ENCODE peak calls at places on chromosomes 3 and 15, in five cellular contexts. H is A172, V is Calu3, P is EL, L is cardiac septum. M is an unnamed sample.

GRCh38 chr15:48283361-48284157 is 47.7 kb upstream of the DUT start:
- DNase-seq in H (no peak), V (no peak), P (no peak), L (no peak), M (no peak)

GRCh38 chr3:52446631-52447511 is 2.0 kb upstream of the SEMA3G start:
- DNase-seq in H (peak; percentile 59), V (peak; percentile 80), P (peak; percentile 67), L (peak; percentile 85), M (peak; percentile 36)

GRCh38 chr15:92503458-92503857 is 109.8 kb downstream of the ST8SIA2 start:
- DNase-seq in H (no peak), V (no peak), P (no peak), L (no peak), M (no peak)

GRCh38 chr3:183185696-183186095 is 23.2 kb upstream of the LAMP3 start:
- DNase-seq in H (peak; percentile 91), V (no peak), P (peak; percentile 86), L (no peak), M (no peak)

GRCh38 chr15:31275331-31276262 is 51.0 kb upstream of the KLF13 start:
- DNase-seq in H (no peak), V (no peak), P (no peak), L (peak; percentile 38), M (no peak)

GRCh38 chr3:126917232-126917804 is 65.6 kb upstream of the PLXNA1 start:
- DNase-seq in H (no peak), V (no peak), P (no peak), L (peak; percentile 58), M (no peak)

GRCh38 chr3:192026656-192027055 is 565.7 kb downstream of the PYDC2 start:
- DNase-seq in H (no peak), V (no peak), P (no peak), L (no peak), M (no peak)

GRCh38 chr3:44555753-44556152 is 760 bp downstream of the ZKSCAN7 start:
- DNase-seq in H (no peak), V (no peak), P (peak; percentile 6), L (no peak), M (no peak)

GRCh38 chr3:60276615-60277014 is 974.6 kb downstream of the FHIT start:
- DNase-seq in H (peak; percentile 12), V (no peak), P (no peak), L (no peak), M (no peak)

GRCh38 chr15:68075764-68076385 is 21.8 kb downstream of the PIAS1 start:
- DNase-seq in H (no peak), V (no peak), P (no peak), L (no peak), M (no peak)

GRCh38 chr15:38758001-38758400 is 193.4 kb upstream of the RASGRP1 start:
- DNase-seq in H (peak; percentile 31), V (no peak), P (peak; percentile 83), L (no peak), M (no peak)

GRCh38 chr15:101439285-101439919 is 50.1 kb downstream of the PCSK6 start:
- DNase-seq in H (peak; percentile 31), V (peak; percentile 44), P (peak; percentile 34), L (no peak), M (no peak)

GRCh38 chr15:40441736-40442531 is 1.2 kb downstream of the BAHD1 start:
- DNase-seq in H (no peak), V (no peak), P (no peak), L (no peak), M (peak; percentile 32)

GRCh38 chr3:188900421-188900941 is 271.3 kb upstream of the TPRG1 start:
- DNase-seq in H (peak; percentile 91), V (no peak), P (peak; percentile 85), L (no peak), M (no peak)

GRCh38 chr15:85649372-85649771 is 145.4 kb downstream of the KLHL25 start:
- DNase-seq in H (peak; percentile 40), V (no peak), P (peak; percentile 85), L (no peak), M (peak; percentile 61)

GRCh38 chr3:33915796-33916589 is 117.6 kb downstream of the PDCD6IP start:
- DNase-seq in H (no peak), V (no peak), P (peak; percentile 16), L (no peak), M (no peak)

GRCh38 chr3:55030938-55031337 is 103.1 kb upstream of the LRTM1 start:
- DNase-seq in H (no peak), V (no peak), P (no peak), L (no peak), M (no peak)

GRCh38 chr3:9467451-9467850 is 70.0 kb downstream of the SETD5 start:
- DNase-seq in H (no peak), V (no peak), P (no peak), L (no peak), M (no peak)

GRCh38 chr3:196867507-196868296 is at the start of gene SENP5:
- DNase-seq in H (peak; percentile 78), V (peak; percentile 91), P (peak; percentile 92), L (peak; percentile 97), M (peak; percentile 81)